ENCODE peak calls at places on chromosome 3, in nine cellular contexts. One of them, this sample, is unnamed.

GRCh38 chr3:29153811-29154210 is 127.1 kb upstream of the RBMS3 start:
- DNase-seq in NCI-H748 treated with DMSO at 0.1 percent for 48 hours: no peak
- DNase-seq in fibroblast of gingiva: no peak
- DNase-seq in T-helper 2 cell: no peak
- DNase-seq in CD4-positive, alpha-beta T cell: no peak
- DNase-seq in SW480: no peak
- DNase-seq in ACHN: no peak
- DNase-seq in NCI-H1436: no peak
- DNase-seq in M059J: no peak
- DNase-seq in this sample: no peak

GRCh38 chr3:141414141-141414689 is 45.9 kb downstream of the ZBTB38 start:
- DNase-seq in NCI-H748 treated with DMSO at 0.1 percent for 48 hours: no peak
- DNase-seq in fibroblast of gingiva: peak
- DNase-seq in T-helper 2 cell: no peak
- DNase-seq in CD4-positive, alpha-beta T cell: peak
- DNase-seq in SW480: no peak
- DNase-seq in ACHN: no peak
- DNase-seq in NCI-H1436: no peak
- DNase-seq in M059J: no peak
- DNase-seq in this sample: peak

GRCh38 chr3:52443268-52443610 is 1.7 kb downstream of the SEMA3G start:
- DNase-seq in NCI-H748 treated with DMSO at 0.1 percent for 48 hours: no peak
- DNase-seq in fibroblast of gingiva: no peak
- DNase-seq in T-helper 2 cell: no peak
- DNase-seq in CD4-positive, alpha-beta T cell: no peak
- DNase-seq in SW480: no peak
- DNase-seq in ACHN: no peak
- DNase-seq in NCI-H1436: no peak
- DNase-seq in M059J: no peak
- DNase-seq in this sample: no peak

GRCh38 chr3:59766165-59766872 is 716.5 kb upstream of the CFAP20DC start:
- DNase-seq in NCI-H748 treated with DMSO at 0.1 percent for 48 hours: no peak
- DNase-seq in fibroblast of gingiva: peak
- DNase-seq in T-helper 2 cell: no peak
- DNase-seq in CD4-positive, alpha-beta T cell: no peak
- DNase-seq in SW480: no peak
- DNase-seq in ACHN: no peak
- DNase-seq in NCI-H1436: no peak
- DNase-seq in M059J: no peak
- DNase-seq in this sample: no peak

GRCh38 chr3:152113413-152113812 is 155.3 kb upstream of the MBNL1 start:
- DNase-seq in NCI-H748 treated with DMSO at 0.1 percent for 48 hours: no peak
- DNase-seq in fibroblast of gingiva: peak
- DNase-seq in T-helper 2 cell: no peak
- DNase-seq in CD4-positive, alpha-beta T cell: no peak
- DNase-seq in SW480: no peak
- DNase-seq in ACHN: no peak
- DNase-seq in NCI-H1436: no peak
- DNase-seq in M059J: no peak
- DNase-seq in this sample: no peak

GRCh38 chr3:113575191-113575590 is 42.8 kb downstream of the SIDT1 start:
- DNase-seq in NCI-H748 treated with DMSO at 0.1 percent for 48 hours: peak
- DNase-seq in fibroblast of gingiva: no peak
- DNase-seq in T-helper 2 cell: no peak
- DNase-seq in CD4-positive, alpha-beta T cell: no peak
- DNase-seq in SW480: no peak
- DNase-seq in ACHN: no peak
- DNase-seq in NCI-H1436: peak
- DNase-seq in M059J: no peak
- DNase-seq in this sample: no peak

GRCh38 chr3:139627759-139628158 is 50.0 kb downstream of the NMNAT3 start:
- DNase-seq in NCI-H748 treated with DMSO at 0.1 percent for 48 hours: no peak
- DNase-seq in fibroblast of gingiva: no peak
- DNase-seq in T-helper 2 cell: no peak
- DNase-seq in CD4-positive, alpha-beta T cell: no peak
- DNase-seq in SW480: no peak
- DNase-seq in ACHN: no peak
- DNase-seq in NCI-H1436: no peak
- DNase-seq in M059J: peak
- DNase-seq in this sample: no peak

GRCh38 chr3:128787256-128788253 is 61.6 kb downstream of the RAB7A start:
- DNase-seq in NCI-H748 treated with DMSO at 0.1 percent for 48 hours: no peak
- DNase-seq in fibroblast of gingiva: peak
- DNase-seq in T-helper 2 cell: no peak
- DNase-seq in CD4-positive, alpha-beta T cell: no peak
- DNase-seq in SW480: peak
- DNase-seq in ACHN: peak
- DNase-seq in NCI-H1436: no peak
- DNase-seq in M059J: peak
- DNase-seq in this sample: no peak

GRCh38 chr3:23193835-23194234 is 9.3 kb upstream of the UBE2E2 start:
- DNase-seq in NCI-H748 treated with DMSO at 0.1 percent for 48 hours: no peak
- DNase-seq in fibroblast of gingiva: no peak
- DNase-seq in T-helper 2 cell: no peak
- DNase-seq in CD4-positive, alpha-beta T cell: no peak
- DNase-seq in SW480: no peak
- DNase-seq in ACHN: no peak
- DNase-seq in NCI-H1436: no peak
- DNase-seq in M059J: no peak
- DNase-seq in this sample: no peak

GRCh38 chr3:61956236-61956635 is 394.9 kb downstream of the PTPRG start:
- DNase-seq in NCI-H748 treated with DMSO at 0.1 percent for 48 hours: no peak
- DNase-seq in fibroblast of gingiva: peak
- DNase-seq in T-helper 2 cell: no peak
- DNase-seq in CD4-positive, alpha-beta T cell: no peak
- DNase-seq in SW480: no peak
- DNase-seq in ACHN: peak
- DNase-seq in NCI-H1436: no peak
- DNase-seq in M059J: peak
- DNase-seq in this sample: no peak

GRCh38 chr3:98746882-98747281 is 16.3 kb upstream of the ST3GAL6 start:
- DNase-seq in NCI-H748 treated with DMSO at 0.1 percent for 48 hours: no peak
- DNase-seq in fibroblast of gingiva: no peak
- DNase-seq in T-helper 2 cell: no peak
- DNase-seq in CD4-positive, alpha-beta T cell: no peak
- DNase-seq in SW480: no peak
- DNase-seq in ACHN: no peak
- DNase-seq in NCI-H1436: no peak
- DNase-seq in M059J: no peak
- DNase-seq in this sample: no peak

GRCh38 chr3:69329897-69330296 is 56.0 kb downstream of the FRMD4B start:
- DNase-seq in NCI-H748 treated with DMSO at 0.1 percent for 48 hours: no peak
- DNase-seq in fibroblast of gingiva: peak
- DNase-seq in T-helper 2 cell: no peak
- DNase-seq in CD4-positive, alpha-beta T cell: no peak
- DNase-seq in SW480: no peak
- DNase-seq in ACHN: no peak
- DNase-seq in NCI-H1436: no peak
- DNase-seq in M059J: peak
- DNase-seq in this sample: no peak

GRCh38 chr3:181885868-181886630 is 174.3 kb downstream of the SOX2 start:
- DNase-seq in NCI-H748 treated with DMSO at 0.1 percent for 48 hours: no peak
- DNase-seq in fibroblast of gingiva: no peak
- DNase-seq in T-helper 2 cell: no peak
- DNase-seq in CD4-positive, alpha-beta T cell: no peak
- DNase-seq in SW480: no peak
- DNase-seq in ACHN: no peak
- DNase-seq in NCI-H1436: no peak
- DNase-seq in M059J: no peak
- DNase-seq in this sample: no peak

GRCh38 chr3:100936931-100937330 is 56.3 kb downstream of the ABI3BP start:
- DNase-seq in NCI-H748 treated with DMSO at 0.1 percent for 48 hours: no peak
- DNase-seq in fibroblast of gingiva: peak
- DNase-seq in T-helper 2 cell: no peak
- DNase-seq in CD4-positive, alpha-beta T cell: no peak
- DNase-seq in SW480: no peak
- DNase-seq in ACHN: no peak
- DNase-seq in NCI-H1436: no peak
- DNase-seq in M059J: no peak
- DNase-seq in this sample: no peak

GRCh38 chr3:12943124-12944021 is 102.0 kb upstream of the RPL32 start:
- DNase-seq in NCI-H748 treated with DMSO at 0.1 percent for 48 hours: no peak
- DNase-seq in fibroblast of gingiva: no peak
- DNase-seq in T-helper 2 cell: no peak
- DNase-seq in CD4-positive, alpha-beta T cell: no peak
- DNase-seq in SW480: no peak
- DNase-seq in ACHN: no peak
- DNase-seq in NCI-H1436: no peak
- DNase-seq in M059J: no peak
- DNase-seq in this sample: no peak

GRCh38 chr3:8500208-8500961 is 1.2 kb upstream of the LMCD1 start:
- DNase-seq in NCI-H748 treated with DMSO at 0.1 percent for 48 hours: no peak
- DNase-seq in fibroblast of gingiva: no peak
- DNase-seq in T-helper 2 cell: no peak
- DNase-seq in CD4-positive, alpha-beta T cell: no peak
- DNase-seq in SW480: no peak
- DNase-seq in ACHN: peak
- DNase-seq in NCI-H1436: no peak
- DNase-seq in M059J: peak
- DNase-seq in this sample: no peak

GRCh38 chr3:43757613-43758012 is 66.9 kb downstream of the ABHD5 start:
- DNase-seq in NCI-H748 treated with DMSO at 0.1 percent for 48 hours: no peak
- DNase-seq in fibroblast of gingiva: no peak
- DNase-seq in T-helper 2 cell: no peak
- DNase-seq in CD4-positive, alpha-beta T cell: no peak
- DNase-seq in SW480: no peak
- DNase-seq in ACHN: no peak
- DNase-seq in NCI-H1436: no peak
- DNase-seq in M059J: no peak
- DNase-seq in this sample: no peak

GRCh38 chr3:51538459-51539290 is at the start of gene RAD54L2:
- DNase-seq in NCI-H748 treated with DMSO at 0.1 percent for 48 hours: peak
- DNase-seq in fibroblast of gingiva: peak
- DNase-seq in T-helper 2 cell: peak
- DNase-seq in CD4-positive, alpha-beta T cell: peak
- DNase-seq in SW480: peak
- DNase-seq in ACHN: peak
- DNase-seq in NCI-H1436: peak
- DNase-seq in M059J: peak
- DNase-seq in this sample: peak